ENCODE peak calls at places on chromosomes 3 and 15, in nine cellular contexts. N is SK-N-SH, X is right cardiac atrium, O is heart right ventricle, R is fibroblast of lung, K is mesenchymal stem cell, Z is tibial artery, Y is adrenal gland, W is NT2/D1. L is an unnamed sample.

GRCh38 chr15:40097968-40098476 is 10.7 kb downstream of the BMF start:
- DNase-seq in N (no peak), X (peak; percentile 91), O (peak; percentile 57), R (peak; percentile 36), K (peak; percentile 60), Z (peak; percentile 85), Y (peak; percentile 59), W (no peak), L (peak; percentile 72)

GRCh38 chr3:186540444-186541226 is 3.5 kb downstream of the CRYGS start:
- DNase-seq in N (peak; percentile 49), X (peak; percentile 66), O (no peak), R (peak; percentile 75), K (peak; percentile 78), Z (peak; percentile 64), Y (peak; percentile 75), W (peak; percentile 76), L (peak; percentile 79)

GRCh38 chr3:81170298-81170697 is 591.1 kb downstream of the GBE1 start:
- DNase-seq in N (no peak), X (no peak), O (no peak), R (no peak), K (no peak), Z (no peak), Y (no peak), W (peak; percentile 38), L (no peak)

GRCh38 chr3:15492847-15493360 is 28.6 kb downstream of the COLQ start:
- DNase-seq in N (no peak), X (no peak), O (no peak), R (no peak), K (no peak), Z (no peak), Y (no peak), W (no peak), L (no peak)

GRCh38 chr15:52103217-52104207 is 9.1 kb downstream of the BCL2L10 start:
- DNase-seq in N (no peak), X (peak; percentile 59), O (no peak), R (peak; percentile 95), K (peak; percentile 95), Z (peak; percentile 89), Y (peak; percentile 89), W (no peak), L (no peak)

GRCh38 chr3:45011756-45012441 is 14.2 kb upstream of the CLEC3B start:
- DNase-seq in N (no peak), X (peak; percentile 88), O (peak; percentile 64), R (peak; percentile 92), K (peak; percentile 86), Z (peak; percentile 75), Y (peak; percentile 93), W (no peak), L (no peak)

GRCh38 chr15:53522878-53523455 is 236.5 kb downstream of the WDR72 start:
- DNase-seq in N (no peak), X (peak; percentile 39), O (peak; percentile 9), R (no peak), K (no peak), Z (no peak), Y (peak; percentile 35), W (no peak), L (no peak)

GRCh38 chr3:134033315-134033996 is 3.7 kb upstream of the SLCO2A1 start:
- DNase-seq in N (no peak), X (no peak), O (no peak), R (no peak), K (no peak), Z (no peak), Y (no peak), W (no peak), L (no peak)

GRCh38 chr3:30672287-30672735 is 65.9 kb downstream of the TGFBR2 start:
- DNase-seq in N (no peak), X (no peak), O (no peak), R (no peak), K (no peak), Z (no peak), Y (no peak), W (no peak), L (no peak)
- H3K4me1 ChIP-seq in N (peaks cover 8% of the 10 kb centered on the region), X (peaks cover 10% of the 10 kb centered on the region), O (peaks cover 55% of the 10 kb centered on the region), R (no peaks in the 10 kb centered on the region), K (no peaks in the 10 kb centered on the region), Z (no peaks in the 10 kb centered on the region), Y (peaks cover 50% of the 10 kb centered on the region), W (no peaks in the 10 kb centered on the region), L (peaks cover 4% of the 10 kb centered on the region)

DNA sequence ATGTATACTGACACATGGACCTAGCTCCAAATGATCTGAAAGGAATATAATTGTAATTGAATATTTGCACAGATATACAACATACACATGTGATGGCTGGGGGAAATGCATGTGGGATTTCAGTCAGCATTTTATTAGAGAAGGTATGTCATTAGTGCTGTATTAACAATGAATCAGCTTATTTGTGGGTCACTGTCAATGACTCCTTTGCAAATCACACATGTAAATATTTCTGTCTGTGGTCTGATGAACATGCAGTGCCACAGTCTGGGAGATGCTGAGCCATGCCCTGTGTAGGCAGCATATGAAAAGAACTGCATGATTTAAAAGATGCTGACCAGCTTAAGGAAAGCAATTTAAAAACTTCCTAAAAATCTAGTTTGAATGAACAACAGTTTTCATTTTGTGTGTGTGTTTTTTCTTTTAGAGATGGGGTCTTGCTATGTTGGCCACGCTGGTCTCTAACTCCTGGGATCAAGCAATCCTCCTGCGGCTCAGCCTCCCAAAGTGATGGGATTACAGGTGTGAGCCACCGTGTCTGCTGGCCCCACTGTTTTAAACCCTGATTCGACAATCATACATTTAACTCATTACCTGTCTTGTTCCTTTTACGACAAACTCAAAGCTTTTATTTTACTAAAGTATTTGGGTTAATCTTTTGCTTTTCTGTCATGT is 808 bp upstream of the B3GNT5 start:
- DNase-seq in N (no peak), X (no peak), O (no peak), R (no peak), K (no peak), Z (no peak), Y (no peak), W (no peak), L (no peak)
- H3K4me3 ChIP-seq in N (no peak overlapping the region), X (no peak overlapping the region), O (peak overlapping the region; percentile 85), R (peak overlapping the region; percentile 85), K (no peak overlapping the region), Z (no peak overlapping the region), Y (no peak overlapping the region), W (no peak overlapping the region), L (peak overlapping the region; percentile 79)

GRCh38 chr3:129315386-129315991 is 36.8 kb downstream of the HMCES start:
- DNase-seq in N (peak; percentile 53), X (peak; percentile 75), O (peak; percentile 54), R (peak; percentile 23), K (peak; percentile 41), Z (peak; percentile 60), Y (peak; percentile 27), W (no peak), L (peak; percentile 45)
- H3K4me1 ChIP-seq in N (no peaks in the 10 kb centered on the region), X (no peaks in the 10 kb centered on the region), O (peaks cover 25% of the 10 kb centered on the region), R (peaks cover 3% of the 10 kb centered on the region), K (peaks cover 14% of the 10 kb centered on the region), Z (peaks cover 5% of the 10 kb centered on the region), Y (peaks cover 17% of the 10 kb centered on the region), W (no peaks in the 10 kb centered on the region), L (no peaks in the 10 kb centered on the region)

DNA sequence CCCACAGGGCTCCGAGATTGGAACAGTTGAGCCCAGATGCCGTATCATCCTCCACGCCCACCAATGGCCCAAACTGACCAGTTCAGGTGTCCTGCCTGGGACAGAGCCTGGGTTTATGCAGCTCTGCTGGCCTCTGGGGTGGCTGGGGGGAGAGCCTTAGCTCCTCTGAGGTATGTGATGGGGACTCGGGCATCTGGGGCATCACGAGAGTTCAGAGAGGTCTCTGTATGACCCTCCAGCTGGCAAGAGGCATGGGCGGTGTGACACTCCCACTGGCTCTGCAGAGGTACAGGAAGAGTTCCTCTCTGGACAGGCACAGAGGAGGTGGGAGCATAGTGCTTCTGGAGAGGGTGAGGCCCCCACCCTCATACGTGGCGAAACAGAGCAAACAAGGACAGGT is 26.6 kb upstream of the DUSP7 start:
- DNase-seq in N (no peak), X (peak; percentile 33), O (no peak), R (no peak), K (no peak), Z (no peak), Y (no peak), W (no peak), L (no peak)
- H3K4me3 ChIP-seq in N (no peak overlapping the region), X (no peak overlapping the region), O (no peak overlapping the region), R (no peak overlapping the region), K (no peak overlapping the region), Z (no peak overlapping the region), Y (no peak overlapping the region), W (no peak overlapping the region), L (no peak overlapping the region)

GRCh38 chr3:129608087-129608935 is 1.8 kb upstream of the PLXND1 start:
- DNase-seq in N (peak; percentile 72), X (peak; percentile 64), O (peak; percentile 24), R (peak; percentile 66), K (peak; percentile 71), Z (no peak), Y (no peak), W (no peak), L (no peak)
- H3K4me1 ChIP-seq in N (peaks cover 10% of the 10 kb centered on the region), X (peaks cover 11% of the 10 kb centered on the region), O (peaks cover 77% of the 10 kb centered on the region), R (peaks cover 26% of the 10 kb centered on the region), K (peaks cover 67% of the 10 kb centered on the region), Z (peaks cover 11% of the 10 kb centered on the region), Y (peaks cover 41% of the 10 kb centered on the region), W (peaks cover 38% of the 10 kb centered on the region), L (peaks cover 20% of the 10 kb centered on the region)

DNA sequence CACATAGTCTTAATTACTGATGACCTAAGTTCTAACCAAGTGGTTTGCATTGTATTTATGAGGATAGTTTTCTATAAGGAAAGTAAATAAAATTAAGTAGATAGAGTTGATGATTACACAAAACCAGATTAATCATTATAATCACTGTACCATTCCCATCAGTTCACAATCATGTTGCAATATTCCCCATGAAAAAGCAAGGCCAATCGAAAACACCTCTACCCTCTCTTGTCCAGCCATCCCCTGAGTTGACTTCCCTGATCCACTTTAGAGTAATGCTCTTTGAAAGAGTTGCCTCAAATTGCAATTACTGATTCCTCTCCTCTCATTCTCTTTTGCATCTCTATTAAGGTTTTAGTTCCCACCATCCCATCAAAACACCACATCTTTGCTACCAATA is 21.0 kb downstream of the BCHE start:
- DNase-seq in N (no peak), X (no peak), O (no peak), R (no peak), K (no peak), Z (no peak), Y (no peak), W (no peak), L (no peak)
- H3K4me3 ChIP-seq in N (no peak overlapping the region), X (no peak overlapping the region), O (no peak overlapping the region), R (no peak overlapping the region), K (no peak overlapping the region), Z (no peak overlapping the region), Y (no peak overlapping the region), W (no peak overlapping the region), L (no peak overlapping the region)

L was measured in HAP-1.